ENCODE peak calls at places on chromosome 3, in six cellular contexts. T, B, W, G, N and I are unnamed samples.

GRCh38 chr3:126389112-126389791 is 5.5 kb upstream of the CFAP100 start:
- DNase-seq in B (peak; percentile 92), N (peak; percentile 32), T (peak; percentile 78), G (peak; percentile 94), W (peak; percentile 60), I (peak; percentile 42)

GRCh38 chr3:118354556-118354955 is 680.1 kb downstream of the IGSF11 start:
- DNase-seq in N (no peak), T (no peak), G (no peak), B (no peak), W (no peak), I (no peak)

GRCh38 chr3:30263921-30264313 is 342.5 kb upstream of the TGFBR2 start:
- DNase-seq in W (no peak), G (no peak), T (no peak), N (no peak), B (no peak), I (no peak)

GRCh38 chr3:149393355-149394165 is 16.1 kb upstream of the TM4SF1 start:
- DNase-seq in G (peak; percentile 74), B (peak; percentile 76), W (peak; percentile 84), N (peak; percentile 78), T (peak; percentile 81), I (peak; percentile 65)

GRCh38 chr3:18153571-18154173 is 271.5 kb downstream of the SATB1 start:
- DNase-seq in B (no peak), W (peak; percentile 79), G (no peak), N (peak; percentile 4), T (peak; percentile 66), I (peak; percentile 39)

GRCh38 chr3:172208586-172209332 is 169.4 kb downstream of the FNDC3B start:
- DNase-seq in N (no peak), G (peak; percentile 28), T (no peak), B (no peak), W (no peak), I (no peak)

GRCh38 chr3:32354362-32354778 is 37.3 kb upstream of the CMTM7 start:
- DNase-seq in B (no peak), G (no peak), T (peak; percentile 32), W (peak; percentile 49), N (no peak), I (no peak)

GRCh38 chr3:30221622-30222021 is 384.8 kb upstream of the TGFBR2 start:
- DNase-seq in G (no peak), N (no peak), B (no peak), W (peak; percentile 29), T (peak; percentile 59), I (no peak)

GRCh38 chr3:139629033-139629432 is 48.7 kb downstream of the NMNAT3 start:
- DNase-seq in W (peak; percentile 9), B (no peak), T (no peak), N (no peak), G (no peak), I (no peak)

GRCh38 chr3:14204605-14205284 is 26.1 kb downstream of the LSM3 start:
- DNase-seq in T (no peak), W (peak; percentile 66), B (no peak), G (peak; percentile 45), N (no peak), I (no peak)

GRCh38 chr3:195122261-195122660 is 148.7 kb downstream of the XXYLT1 start:
- DNase-seq in B (no peak), W (no peak), T (no peak), N (no peak), G (no peak), I (no peak)

GRCh38 chr3:195119461-195120198 is 151.3 kb downstream of the XXYLT1 start:
- DNase-seq in B (peak; percentile 87), N (peak; percentile 60), T (peak; percentile 91), W (peak; percentile 96), G (no peak), I (peak; percentile 82)

GRCh38 chr3:195117978-195118581 is 152.9 kb downstream of the XXYLT1 start:
- DNase-seq in W (peak; percentile 77), B (no peak), G (no peak), T (no peak), N (no peak), I (no peak)

GRCh38 chr3:195118671-195119070 is 152.3 kb downstream of the XXYLT1 start:
- DNase-seq in B (no peak), W (no peak), N (no peak), T (no peak), G (no peak), I (no peak)

DNA sequence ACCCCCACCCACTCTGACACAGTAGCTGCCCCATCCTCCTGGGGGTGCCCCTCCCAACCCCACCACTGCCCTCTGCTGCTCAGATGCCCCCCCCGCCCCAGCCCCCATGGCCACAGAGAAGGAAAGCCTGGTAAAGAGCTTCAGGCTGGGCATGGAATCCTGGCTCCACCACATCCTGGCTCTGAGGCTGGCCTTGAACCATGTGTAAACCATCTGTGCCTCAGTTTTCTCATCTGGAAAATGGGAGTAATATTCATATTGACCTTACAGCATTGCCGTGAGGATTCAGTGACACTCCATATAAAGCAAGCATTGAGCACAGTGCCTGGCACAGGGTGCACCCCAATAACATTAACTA is 150.8 kb downstream of the XXYLT1 start:
- DNase-seq in W (no peak), T (no peak), B (no peak), N (no peak), G (no peak), I (no peak)
- H3K4me3 ChIP-seq in W (no peak overlapping the region), T (no peak overlapping the region), B (no peak overlapping the region), N (no peak overlapping the region), G (no peak overlapping the region), I (no peak overlapping the region)

GRCh38 chr3:50300681-50301254 is 1.6 kb upstream of the HYAL3 start:
- DNase-seq in T (no peak), N (no peak), B (no peak), G (no peak), W (no peak), I (no peak)

GRCh38 chr3:50304601-50305000 is 1.2 kb upstream of the HYAL1 start:
- DNase-seq in B (no peak), G (no peak), T (peak; percentile 37), N (no peak), W (no peak), I (no peak)

GRCh38 chr3:50303038-50303815 is at the start of gene HYAL1:
- DNase-seq in G (peak; percentile 90), B (no peak), T (no peak), W (no peak), N (no peak), I (no peak)

GRCh38 chr3:50299929-50300680 is 900 bp upstream of the HYAL3 start:
- DNase-seq in T (no peak), W (no peak), N (no peak), B (no peak), G (peak; percentile 60), I (no peak)

GRCh38 chr3:50302095-50303037 is 1.0 kb downstream of the HYAL1 start:
- DNase-seq in N (no peak), T (no peak), B (no peak), G (peak; percentile 44), W (no peak), I (no peak)
- H3K4me3 ChIP-seq in N (no peak overlapping the region), T (no peak overlapping the region), B (no peak overlapping the region), G (peak overlapping the region; percentile 61), W (no peak overlapping the region), I (no peak overlapping the region)

DNA sequence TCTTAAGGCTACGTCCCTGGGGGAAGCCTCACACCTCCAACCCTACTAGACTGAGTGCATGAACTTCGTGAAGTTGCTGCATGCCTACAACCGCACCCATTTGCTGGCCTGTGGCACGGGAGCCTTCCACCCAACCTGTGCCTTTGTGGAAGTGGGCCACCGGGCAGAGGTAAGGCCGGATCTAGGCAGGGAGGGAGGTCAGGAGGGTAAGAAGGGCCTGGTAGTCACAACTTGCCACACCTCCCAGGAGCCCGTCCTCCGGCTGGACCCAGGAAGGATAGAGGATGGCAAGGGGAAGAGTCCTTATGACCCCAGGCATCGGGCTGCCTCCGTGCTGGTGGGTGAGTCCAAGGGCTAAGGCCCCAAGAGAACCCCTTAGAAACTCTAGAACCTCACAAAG is 1.9 kb downstream of the SEMA3B start:
- DNase-seq in T (no peak), W (no peak), G (peak; percentile 26), N (no peak), B (no peak), I (no peak)
- H3K4me3 ChIP-seq in T (no peak overlapping the region), W (no peak overlapping the region), G (no peak overlapping the region), N (no peak overlapping the region), B (no peak overlapping the region), I (no peak overlapping the region)

GRCh38 chr3:8942746-8943488 is 20.4 kb downstream of the RAD18 start:
- DNase-seq in W (no peak), G (no peak), T (no peak), B (no peak), N (no peak), I (no peak)

GRCh38 chr3:8937064-8938020 is 25.9 kb downstream of the RAD18 start:
- DNase-seq in G (no peak), W (peak; percentile 61), N (peak; percentile 46), T (peak; percentile 83), B (no peak), I (peak; percentile 64)

GRCh38 chr3:8932507-8932906 is 30.8 kb downstream of the RAD18 start:
- DNase-seq in B (no peak), N (no peak), W (no peak), T (no peak), G (no peak), I (no peak)

GRCh38 chr3:8942115-8942514 is 21.2 kb downstream of the RAD18 start:
- DNase-seq in T (no peak), N (no peak), G (no peak), B (no peak), W (no peak), I (no peak)

GRCh38 chr3:8938021-8938420 is 25.3 kb downstream of the RAD18 start:
- DNase-seq in T (peak; percentile 72), B (no peak), N (peak; percentile 25), W (no peak), G (no peak), I (peak; percentile 29)
- H3K4me3 ChIP-seq in T (no peak overlapping the region), B (no peak overlapping the region), N (no peak overlapping the region), W (no peak overlapping the region), G (no peak overlapping the region), I (no peak overlapping the region)

GRCh38 chr3:141941093-141941492 is 64.7 kb downstream of the ATP1B3 start:
- DNase-seq in N (no peak), B (no peak), T (no peak), G (no peak), W (no peak), I (no peak)

GRCh38 chr3:141942006-141942405 is 65.6 kb downstream of the ATP1B3 start:
- DNase-seq in N (no peak), W (no peak), T (no peak), G (no peak), B (no peak), I (no peak)

GRCh38 chr3:141938011-141938350 is 61.5 kb downstream of the ATP1B3 start:
- DNase-seq in W (no peak), N (no peak), G (no peak), B (no peak), T (no peak), I (no peak)

GRCh38 chr3:141940204-141940776 is 63.8 kb downstream of the ATP1B3 start:
- DNase-seq in T (peak; percentile 63), N (peak; percentile 44), B (no peak), G (no peak), W (peak; percentile 53), I (no peak)

GRCh38 chr3:141939759-141940158 is 63.3 kb downstream of the ATP1B3 start:
- DNase-seq in G (no peak), T (no peak), W (no peak), N (no peak), B (no peak), I (no peak)
- H3K4me3 ChIP-seq in G (no peak overlapping the region), T (no peak overlapping the region), W (no peak overlapping the region), N (no peak overlapping the region), B (no peak overlapping the region), I (no peak overlapping the region)

DNA sequence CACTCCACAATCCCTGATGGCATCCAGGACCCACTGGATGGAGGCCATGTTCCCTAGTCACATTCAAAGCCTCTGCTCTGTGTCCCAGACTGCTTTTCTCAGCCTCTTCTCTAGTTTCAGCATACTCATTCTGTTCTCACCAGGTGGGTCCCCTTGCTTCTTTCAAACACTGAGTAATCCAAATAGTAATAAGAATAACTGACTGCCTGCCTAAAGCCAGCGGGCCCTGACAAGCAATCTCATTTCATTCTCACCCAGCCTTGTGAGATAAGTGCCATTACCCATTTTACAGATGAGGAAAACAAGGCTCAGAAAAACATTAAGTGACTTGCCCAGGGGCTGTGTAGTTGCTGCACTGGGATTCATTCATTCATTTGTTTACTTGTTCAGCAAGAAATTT is 25.4 kb downstream of the MAPKAPK3 start:
- DNase-seq in G (no peak), B (no peak), W (no peak), T (no peak), N (no peak), I (no peak)
- H3K4me3 ChIP-seq in G (no peak overlapping the region), B (no peak overlapping the region), W (no peak overlapping the region), T (no peak overlapping the region), N (no peak overlapping the region), I (no peak overlapping the region)